ENCODE peak calls at places on chromosomes 3 and 15, in eight cellular contexts. F, H, N, R, W, K, S and M are unnamed samples.
A peak's percentile ranks its signal among the peaks of the same experiment; 100 is the strongest.

GRCh38 chr3:125129512-125129962 is 73.7 kb upstream of the HEG1 start:
- DNase-seq in W (peak; percentile 72), N (peak; percentile 93), F (no peak), H (peak; percentile 90), R (peak; percentile 100), S (peak; percentile 56), K (peak; percentile 82), M (peak; percentile 8)

GRCh38 chr3:97278506-97278905 is 464.1 kb downstream of the EPHA6 start:
- DNase-seq in S (no peak), N (no peak), W (no peak), F (peak; percentile 40), R (no peak), K (no peak), H (no peak), M (no peak)

GRCh38 chr3:38649500-38650247 is at the start of gene SCN5A:
- DNase-seq in R (no peak), N (peak; percentile 23), F (peak; percentile 25), S (no peak), K (no peak), W (peak; percentile 67), H (peak; percentile 63), M (peak; percentile 14)

GRCh38 chr3:39990532-39990931 is 181.1 kb downstream of the MYRIP start:
- DNase-seq in R (peak; percentile 36), H (peak; percentile 3), N (peak; percentile 64), W (no peak), S (no peak), F (no peak), K (no peak), M (peak; percentile 32)

GRCh38 chr3:57160046-57160730 is 5.0 kb downstream of the IL17RD start:
- DNase-seq in N (no peak), K (no peak), S (no peak), H (no peak), R (no peak), W (peak; percentile 45), F (no peak), M (no peak)

GRCh38 chr15:90376789-90377188 is 11.3 kb upstream of the IQGAP1 start:
- DNase-seq in W (no peak), N (no peak), H (no peak), F (no peak), K (no peak), S (no peak), R (no peak), M (no peak)

GRCh38 chr3:151999936-152000335 is 126.5 kb downstream of the SUCNR1 start:
- DNase-seq in K (no peak), H (no peak), F (no peak), N (no peak), S (no peak), R (peak; percentile 28), W (no peak), M (no peak)

GRCh38 chr15:52858388-52859176 is 68.4 kb upstream of the ONECUT1 start:
- DNase-seq in W (peak; percentile 27), N (peak; percentile 3), S (no peak), K (no peak), F (no peak), R (no peak), H (no peak), M (no peak)

GRCh38 chr3:127226946-127227842 is 34.3 kb downstream of the PRR23E start:
- DNase-seq in W (no peak), N (no peak), K (no peak), F (no peak), S (no peak), H (peak; percentile 57), R (peak; percentile 34), M (no peak)